ENCODE peak calls at places on chromosomes 5 and 9, in eight cellular contexts. O, X, J, L, C, A, V and N are unnamed samples.

GRCh38 chr5:144549580-144549979 is 378.9 kb downstream of the KCTD16 start:
- DNase-seq in J (no peak), V (peak), A (no peak), L (no peak), X (no peak), C (no peak), O (no peak), N (peak)

GRCh38 chr9:123399803-123400378 is 43.9 kb downstream of the CRB2 start:
- DNase-seq in A (no peak), X (no peak), O (no peak), J (no peak), C (no peak), L (no peak), V (no peak), N (no peak)

GRCh38 chr5:55865831-55866230 is 14.7 kb downstream of the IL31RA start:
- DNase-seq in X (no peak), V (no peak), O (no peak), A (no peak), L (no peak), C (no peak), J (no peak), N (no peak)

GRCh38 chr5:1380011-1380817 is 35.3 kb upstream of the CLPTM1L start:
- DNase-seq in A (peak), X (peak), V (no peak), C (peak), J (no peak), O (no peak), L (peak), N (no peak)

GRCh38 chr9:137296214-137297059 is 5.6 kb downstream of the NRARP start:
- DNase-seq in O (peak), X (no peak), J (no peak), L (no peak), A (no peak), C (no peak), V (no peak), N (no peak)

GRCh38 chr9:137278061-137278912 is 761 bp downstream of the TOR4A start:
- DNase-seq in L (peak), A (no peak), V (no peak), C (no peak), O (no peak), X (no peak), J (no peak), N (no peak)

GRCh38 chr9:70220216-70220615 is 38.6 kb upstream of the SMC5 start:
- DNase-seq in L (no peak), A (no peak), J (no peak), X (no peak), V (no peak), O (no peak), C (no peak), N (no peak)

GRCh38 chr5:72108200-72109050 is 1.1 kb downstream of the MAP1B start:
- DNase-seq in V (peak), X (peak), O (peak), C (no peak), J (no peak), A (no peak), L (peak), N (no peak)

GRCh38 chr9:115296831-115297565 is 179.0 kb upstream of the TNC start:
- DNase-seq in X (no peak), J (no peak), C (no peak), A (no peak), O (no peak), V (no peak), L (no peak), N (no peak)

GRCh38 chr5:87081511-87082372 is 185.9 kb upstream of the RASA1 start:
- DNase-seq in X (no peak), A (peak), L (no peak), V (peak), O (no peak), C (peak), J (no peak), N (no peak)

GRCh38 chr5:11931638-11932037 is 27.4 kb upstream of the CTNND2 start:
- DNase-seq in C (no peak), V (no peak), O (no peak), L (no peak), A (no peak), J (no peak), X (peak), N (no peak)

GRCh38 chr9:136147890-136148714 is 29.4 kb upstream of the TMEM250 start:
- DNase-seq in J (no peak), O (no peak), V (no peak), A (no peak), X (no peak), C (no peak), L (no peak), N (no peak)

GRCh38 chr9:89168901-89169813 is 9.5 kb downstream of the SHC3 start:
- DNase-seq in X (no peak), V (no peak), J (no peak), A (no peak), O (no peak), C (no peak), L (no peak), N (no peak)

DNA sequence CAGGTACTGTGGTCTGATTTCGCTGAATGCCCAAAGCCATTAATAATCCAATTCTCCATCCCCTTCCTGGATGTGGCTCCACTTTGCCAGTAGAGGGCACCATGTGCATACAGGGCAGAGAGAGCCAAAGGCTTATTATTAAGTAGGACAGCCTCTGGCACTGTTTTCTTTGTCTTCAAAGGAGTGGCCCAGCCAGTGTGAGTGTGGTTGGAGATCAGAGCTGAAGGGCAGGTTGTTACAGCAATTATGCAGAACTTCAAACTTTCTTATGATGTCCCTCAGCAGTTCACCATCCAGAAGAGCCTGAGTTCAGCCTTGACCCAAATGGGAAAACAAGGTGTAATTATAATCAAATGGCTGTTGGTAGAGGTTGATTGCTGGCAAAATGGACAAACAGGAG is 38.6 kb upstream of the CEMIP2 start:
- DNase-seq in V (peak), L (no peak), J (no peak), O (no peak), A (peak), X (peak), C (peak), N (peak)
- H3K4me3 ChIP-seq in V (no peak), L (no peak), J (no peak), O (no peak), A (no peak), X (no peak), C (peak), N (no peak)

GRCh38 chr9:13070612-13071595 is 208.6 kb downstream of the MPDZ start:
- DNase-seq in L (no peak), V (no peak), C (no peak), J (no peak), X (no peak), O (no peak), A (no peak), N (no peak)
- H3K4me3 ChIP-seq in L (no peak), V (no peak), C (no peak), J (no peak), X (no peak), O (no peak), A (no peak), N (no peak)

DNA sequence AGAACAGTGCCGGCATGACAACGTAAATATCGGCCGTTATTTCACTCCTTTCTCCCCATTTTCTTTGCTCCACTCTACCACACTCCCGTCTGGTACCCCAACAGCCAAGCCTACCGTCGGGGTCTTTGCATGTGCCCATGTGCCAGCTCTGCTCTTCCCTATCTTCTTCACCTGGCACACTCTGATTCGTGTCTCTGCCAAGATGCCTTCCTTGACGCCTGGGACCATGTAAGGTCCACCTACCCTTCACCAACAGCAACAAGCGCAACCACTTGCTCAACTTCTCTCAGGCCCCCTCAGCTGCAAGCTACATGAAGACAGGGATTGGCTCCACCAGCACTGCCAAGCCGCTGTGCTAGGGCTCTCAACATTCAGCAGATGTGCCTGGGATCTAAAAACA is 4.4 kb downstream of the MGAT1 start:
- DNase-seq in L (no peak), C (no peak), X (no peak), O (no peak), J (no peak), A (no peak), V (no peak), N (no peak)
- H3K4me3 ChIP-seq in L (no peak), C (peak), X (no peak), O (no peak), J (no peak), A (no peak), V (no peak), N (no peak)

DNA sequence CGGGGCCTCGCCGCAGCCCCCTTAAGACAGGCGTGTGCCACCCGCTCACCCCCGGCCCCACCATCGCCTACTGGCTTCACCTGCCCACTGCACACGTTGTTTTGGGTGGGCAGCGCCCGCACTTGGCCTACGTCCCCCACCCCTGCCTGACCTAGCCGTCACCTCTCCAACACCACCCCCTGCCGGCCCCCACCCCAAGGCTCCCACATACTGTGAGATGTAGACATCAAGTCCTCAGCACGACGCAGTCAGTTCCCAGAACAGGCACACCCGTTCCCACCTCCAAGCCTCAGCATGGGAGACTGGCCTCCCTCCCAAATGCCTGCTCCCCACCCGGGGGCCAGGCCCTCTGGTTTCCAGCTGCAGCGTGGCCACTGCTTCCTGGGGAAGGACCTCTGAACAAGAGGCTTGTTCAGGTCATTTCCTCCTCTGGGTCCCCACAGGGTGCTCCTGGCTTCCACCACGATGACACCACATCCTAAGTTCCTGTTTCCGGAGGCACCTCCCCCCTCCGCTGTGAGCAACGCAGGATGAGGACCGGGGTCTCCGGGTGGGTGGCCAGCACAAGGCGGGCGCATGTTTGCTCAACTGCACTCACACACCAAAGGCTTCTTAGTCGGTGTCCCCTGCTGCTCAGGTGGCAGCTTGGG is 11.3 kb downstream of the DBN1 start:
- DNase-seq in A (no peak), L (no peak), X (peak), O (no peak), J (no peak), C (no peak), V (no peak), N (no peak)
- H3K4me3 ChIP-seq in A (no peak), L (no peak), X (peak), O (no peak), J (no peak), C (no peak), V (no peak), N (no peak)

GRCh38 chr5:159353661-159354252 is 23.5 kb upstream of the IL12B start:
- DNase-seq in C (no peak), A (no peak), J (no peak), L (no peak), O (no peak), V (no peak), X (no peak), N (no peak)
- H3K4me3 ChIP-seq in C (no peak), A (no peak), J (no peak), L (no peak), O (no peak), V (no peak), X (no peak), N (no peak)

GRCh38 chr9:120534266-120534665 is 45.7 kb downstream of the CDK5RAP2 start:
- DNase-seq in L (no peak), X (no peak), V (no peak), C (no peak), J (no peak), O (no peak), A (no peak), N (no peak)

GRCh38 chr9:120528834-120529233 is 51.1 kb downstream of the CDK5RAP2 start:
- DNase-seq in J (no peak), C (no peak), V (no peak), A (no peak), X (no peak), L (no peak), O (no peak), N (no peak)

GRCh38 chr9:120532891-120533290 is 47.1 kb downstream of the CDK5RAP2 start:
- DNase-seq in A (no peak), X (no peak), L (peak), J (no peak), O (no peak), V (no peak), C (no peak), N (no peak)

GRCh38 chr9:120532475-120532874 is 47.5 kb downstream of the CDK5RAP2 start:
- DNase-seq in J (no peak), O (no peak), V (peak), L (peak), C (no peak), X (peak), A (no peak), N (no peak)

DNA sequence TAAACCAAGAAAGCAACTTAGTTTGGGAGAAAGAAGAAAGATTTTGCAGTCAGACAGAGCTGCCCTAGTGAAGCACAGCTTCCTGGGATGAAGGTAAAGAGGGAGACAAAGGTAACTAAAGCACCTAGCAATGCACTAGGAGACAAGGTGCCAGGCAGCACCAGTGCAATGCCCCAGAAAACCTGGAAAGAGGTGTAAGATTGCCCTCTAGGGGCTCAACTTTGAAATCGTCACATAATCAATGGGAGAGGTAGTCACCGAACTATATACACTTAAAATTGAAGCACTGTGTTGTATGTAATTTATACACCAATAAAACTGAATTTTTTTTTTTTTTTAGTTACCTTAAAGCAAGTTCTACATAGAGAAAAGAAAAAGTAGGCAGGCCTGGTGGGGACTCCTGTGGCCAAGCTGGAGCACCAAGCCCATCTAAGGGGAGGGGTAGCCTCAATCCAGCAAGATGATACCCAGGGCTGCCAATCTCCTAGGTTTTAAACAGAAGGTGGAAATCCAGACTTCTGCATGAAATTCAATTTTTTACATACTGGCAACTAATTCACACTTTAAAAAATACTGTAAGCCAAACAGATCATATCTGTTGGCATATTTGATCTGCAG is 48.2 kb downstream of the CDK5RAP2 start:
- DNase-seq in X (no peak), C (no peak), V (no peak), L (no peak), O (no peak), J (no peak), A (no peak), N (peak)
- H3K4me3 ChIP-seq in X (no peak), C (no peak), V (no peak), L (no peak), O (no peak), J (no peak), A (no peak), N (no peak)